ENCODE peak calls at places on chromosomes 7 and 10, in five cellular contexts. U, C, A, O and X are unnamed samples.

GRCh38 chr10:35218339-35218955 is 91.8 kb downstream of the CREM start:
- DNase-seq in U (peak), A (peak), O (peak), C (peak), X (peak)

GRCh38 chr7:126185959-126186580 is 1066.7 kb downstream of the GRM8 start:
- DNase-seq in A (no peak), O (no peak), U (no peak), C (peak), X (no peak)

GRCh38 chr10:59741583-59741982 is 11.7 kb downstream of the MRLN start:
- DNase-seq in O (no peak), C (no peak), A (no peak), U (no peak), X (no peak)

GRCh38 chr7:105689093-105689819 is 108.0 kb upstream of the EFCAB10 start:
- DNase-seq in C (peak), U (no peak), O (no peak), A (no peak), X (no peak)

GRCh38 chr7:91201731-91202130 is 62.5 kb upstream of the FZD1 start:
- DNase-seq in U (no peak), O (no peak), A (no peak), C (peak), X (no peak)

GRCh38 chr10:36114141-36114540 is 472.0 kb upstream of the FZD8 start:
- DNase-seq in C (no peak), O (no peak), U (no peak), A (no peak), X (no peak)

GRCh38 chr7:74028321-74028812 is 394 bp downstream of the ELN start:
- DNase-seq in O (no peak), A (no peak), C (no peak), U (no peak), X (peak)

GRCh38 chr10:12609435-12609834 is 260.1 kb downstream of the CAMK1D start:
- DNase-seq in C (no peak), A (no peak), O (no peak), U (no peak), X (no peak)

GRCh38 chr7:110432061-110432553 is 658.8 kb upstream of the LRRN3 start:
- DNase-seq in C (no peak), U (no peak), A (no peak), O (no peak), X (no peak)

GRCh38 chr7:151233111-151233701 is 923 bp downstream of the CHPF2 start:
- DNase-seq in U (peak), O (peak), A (peak), C (peak), X (no peak)

GRCh38 chr10:18616337-18616736 is 35.0 kb downstream of the NSUN6 start:
- DNase-seq in A (no peak), C (no peak), U (no peak), O (no peak), X (no peak)
- H3K27ac ChIP-seq in A (no peak), C (no peak), U (no peak), O (no peak), X (no peak)

GRCh38 chr10:119296703-119297102 is 89.3 kb downstream of the GRK5 start:
- DNase-seq in U (peak), A (no peak), O (no peak), C (no peak), X (no peak)
- H3K27ac ChIP-seq in U (peak), A (no peak), O (no peak), C (no peak), X (no peak)

DNA sequence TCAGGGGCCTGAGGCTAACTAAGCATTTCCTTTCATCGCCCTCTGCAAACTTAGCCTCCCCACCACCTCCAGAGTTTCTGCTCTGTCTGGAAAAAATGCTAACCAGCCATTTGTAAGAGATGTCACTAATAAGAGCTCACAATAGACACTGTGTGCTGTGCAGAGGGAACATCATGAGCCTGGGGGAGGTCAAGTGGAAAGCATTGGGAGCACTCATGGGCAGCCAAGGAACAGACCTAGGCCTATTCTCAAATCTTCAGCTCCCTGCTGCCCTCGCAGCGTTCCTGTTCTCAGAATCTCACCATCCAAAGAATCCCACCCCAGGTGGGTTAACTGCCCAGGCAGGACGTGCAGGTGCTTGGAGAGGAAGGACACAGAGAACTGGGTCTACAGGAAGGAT is 27.1 kb upstream of the GPAM start:
- DNase-seq in U (no peak), O (no peak), A (no peak), C (no peak), X (no peak)
- H3K27ac ChIP-seq in U (no peak), O (no peak), A (no peak), C (no peak), X (no peak)

GRCh38 chr10:118664321-118664720 is 68.9 kb upstream of the PRLHR start:
- DNase-seq in A (no peak), C (no peak), U (no peak), O (no peak), X (no peak)

GRCh38 chr10:118658762-118659161 is 63.3 kb upstream of the PRLHR start:
- DNase-seq in A (no peak), C (no peak), O (no peak), U (no peak), X (no peak)

GRCh38 chr10:118666350-118666749 is 70.9 kb upstream of the PRLHR start:
- DNase-seq in C (no peak), U (no peak), O (no peak), A (no peak), X (no peak)

GRCh38 chr10:118663176-118663575 is 67.7 kb upstream of the PRLHR start:
- DNase-seq in U (no peak), C (no peak), A (no peak), O (no peak), X (no peak)

GRCh38 chr10:118662228-118663035 is 67.0 kb upstream of the PRLHR start:
- DNase-seq in C (no peak), A (no peak), U (no peak), O (no peak), X (no peak)
- H3K27ac ChIP-seq in C (no peak), A (no peak), U (no peak), O (no peak), X (no peak)

GRCh38 chr7:45979275-45980180 is 58.5 kb upstream of the IGFBP3 start:
- DNase-seq in A (no peak), C (no peak), O (no peak), U (no peak), X (no peak)

GRCh38 chr7:45980181-45980905 is 59.3 kb upstream of the IGFBP3 start:
- DNase-seq in C (no peak), U (no peak), O (no peak), A (no peak), X (no peak)

GRCh38 chr7:45977256-45977655 is 56.2 kb upstream of the IGFBP3 start:
- DNase-seq in O (no peak), C (no peak), A (no peak), U (no peak), X (no peak)

GRCh38 chr7:45978010-45978681 is 57.1 kb upstream of the IGFBP3 start:
- DNase-seq in U (no peak), O (peak), C (no peak), A (no peak), X (no peak)

GRCh38 chr7:45978731-45979211 is 57.7 kb upstream of the IGFBP3 start:
- DNase-seq in U (no peak), O (no peak), A (no peak), C (no peak), X (no peak)
- H3K27ac ChIP-seq in U (no peak), O (peak), A (no peak), C (peak), X (no peak)

GRCh38 chr7:80736371-80736770 is 97.9 kb downstream of the CD36 start:
- DNase-seq in A (no peak), C (no peak), U (no peak), O (no peak), X (no peak)

GRCh38 chr7:80735330-80735729 is 96.9 kb downstream of the CD36 start:
- DNase-seq in A (no peak), O (no peak), C (no peak), U (no peak), X (no peak)

DNA sequence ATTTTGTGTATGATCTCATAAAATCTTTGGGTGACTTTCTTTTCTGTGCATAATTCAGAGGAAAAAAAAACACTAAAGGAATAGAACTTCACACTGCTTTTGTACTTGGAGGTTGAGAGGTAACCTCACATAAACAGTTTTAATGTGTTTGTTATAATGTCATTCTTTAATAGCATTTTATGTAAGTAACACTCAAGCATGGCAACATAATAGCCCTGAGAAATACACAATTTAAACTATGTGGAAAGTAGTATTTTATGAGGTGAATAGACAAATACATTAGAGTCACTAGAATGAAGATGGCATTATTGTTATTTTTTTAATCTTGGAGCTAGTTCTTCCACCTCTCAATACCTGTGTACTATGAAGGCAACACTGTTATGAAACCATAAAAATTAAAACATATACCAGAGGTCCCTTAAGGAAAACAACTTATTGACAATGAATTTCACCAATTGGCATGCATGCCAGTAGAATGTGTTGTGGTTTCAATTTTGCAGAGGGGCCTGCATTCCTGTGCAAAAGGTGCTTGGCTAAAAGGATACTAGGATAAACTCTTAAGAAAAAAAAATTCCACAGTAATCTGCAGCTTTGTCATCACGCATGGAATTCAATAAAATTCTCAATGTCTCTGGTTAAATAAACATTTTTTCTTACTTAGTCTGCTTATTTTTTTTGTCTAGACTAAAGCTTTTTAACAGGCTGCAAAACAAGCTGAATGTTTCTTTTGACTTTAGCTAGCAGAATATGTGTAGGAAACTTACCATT is 102.5 kb downstream of the CD36 start:
- DNase-seq in U (no peak), C (no peak), A (no peak), O (no peak), X (no peak)
- H3K27ac ChIP-seq in U (no peak), C (peak), A (no peak), O (no peak), X (no peak)

GRCh38 chr7:46757006-46757405 is 824.9 kb downstream of the TNS3 start:
- DNase-seq in C (no peak), A (no peak), U (no peak), O (no peak), X (no peak)

GRCh38 chr7:46754135-46754730 is 827.7 kb downstream of the TNS3 start:
- DNase-seq in C (no peak), A (no peak), U (no peak), O (peak), X (no peak)

GRCh38 chr7:46755120-46756034 is 826.5 kb downstream of the TNS3 start:
- DNase-seq in U (no peak), A (no peak), O (no peak), C (peak), X (no peak)

GRCh38 chr7:46752881-46753366 is 829.0 kb downstream of the TNS3 start:
- DNase-seq in O (peak), A (no peak), C (no peak), U (no peak), X (no peak)

DNA sequence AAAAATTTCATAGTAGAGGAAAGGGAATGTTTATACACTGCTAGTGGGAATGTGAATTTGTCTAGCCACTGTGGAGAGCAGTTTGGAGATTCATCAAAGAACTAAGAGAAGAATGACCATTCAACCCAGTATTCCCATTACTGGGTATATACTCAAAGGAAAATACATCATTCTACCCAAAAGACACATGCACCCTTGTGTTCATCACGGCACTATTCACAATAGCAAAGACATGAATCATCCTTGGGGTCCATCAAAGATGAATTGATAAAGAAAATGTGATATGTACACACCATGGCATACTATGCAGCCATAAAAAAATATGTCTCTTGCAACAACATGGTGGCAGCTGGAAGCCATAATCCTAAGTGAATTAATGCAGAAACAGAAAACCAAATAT is 825.7 kb downstream of the TNS3 start:
- DNase-seq in A (no peak), U (no peak), C (no peak), O (no peak), X (no peak)
- H3K27ac ChIP-seq in A (no peak), U (no peak), C (peak), O (no peak), X (no peak)